ENCODE peak calls at places on chromosome 17, in six cellular contexts. M, V, D, Z, S and X are unnamed samples.

GRCh38 chr17:27564463-27564862 is 66.5 kb upstream of the LGALS9 start:
- DNase-seq in D (no peak), Z (no peak), M (no peak), S (no peak), V (no peak), X (no peak)

GRCh38 chr17:16287563-16288027 is 65.7 kb downstream of the CENPV start:
- DNase-seq in S (peak), D (peak), V (peak), Z (peak), M (peak), X (peak)

GRCh38 chr17:33261911-33262665 is 31.0 kb downstream of the ASIC2 start:
- DNase-seq in S (no peak), D (no peak), Z (no peak), M (no peak), V (no peak), X (no peak)

GRCh38 chr17:51257150-51258081 is 2.4 kb downstream of the MBTD1 start:
- DNase-seq in Z (no peak), S (no peak), V (no peak), M (no peak), D (peak), X (no peak)

GRCh38 chr17:68516732-68517131 is 4.5 kb downstream of the PRKAR1A start:
- DNase-seq in S (no peak), M (no peak), V (no peak), D (no peak), Z (no peak), X (no peak)

GRCh38 chr17:77326636-77327035 is 185.9 kb downstream of the SEC14L1 start:
- DNase-seq in M (no peak), S (no peak), Z (no peak), D (no peak), V (no peak), X (no peak)

GRCh38 chr17:41511130-41511529 is 5.7 kb upstream of the KRT13 start:
- DNase-seq in S (no peak), D (no peak), M (no peak), Z (no peak), V (no peak), X (no peak)

GRCh38 chr17:41444640-41445039 is 3.9 kb upstream of the KRT38 start:
- DNase-seq in D (no peak), V (no peak), S (no peak), Z (no peak), M (no peak), X (no peak)

GRCh38 chr17:1095853-1096675 is 83.7 kb downstream of the ABR start:
- DNase-seq in S (no peak), M (no peak), V (no peak), D (no peak), Z (no peak), X (no peak)

GRCh38 chr17:58086953-58087352 is 3.7 kb downstream of the DYNLL2 start:
- DNase-seq in Z (no peak), V (no peak), D (no peak), M (no peak), S (no peak), X (no peak)
- TF ChIP-seq CTCF in Z (no peak), V (no peak), D (no peak), M (no peak), S (no peak), X (no peak)

DNA sequence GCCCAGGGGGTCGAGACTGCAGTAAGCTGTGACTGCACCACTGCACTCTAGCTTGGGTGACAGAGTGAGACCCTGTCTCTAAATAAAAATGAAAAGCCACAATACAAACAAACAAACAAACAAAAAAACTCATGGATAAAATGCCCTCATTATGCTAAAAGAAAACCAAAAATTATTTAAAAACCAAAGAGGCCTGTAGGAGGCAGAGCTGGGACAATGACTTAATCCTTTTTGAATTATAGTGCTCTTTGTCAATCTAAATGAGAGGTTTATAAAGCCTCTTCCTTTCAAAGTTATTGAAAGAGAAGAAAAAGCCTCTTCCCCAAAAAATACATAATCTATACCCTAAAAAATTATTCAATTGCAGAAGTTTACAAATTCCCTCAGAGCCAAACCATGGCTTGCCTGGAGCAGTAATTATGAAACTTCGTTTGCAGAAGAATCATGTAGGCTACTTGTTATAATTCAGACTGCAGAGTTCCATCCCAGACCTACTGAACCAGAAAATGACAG is 18.5 kb downstream of the CRLF3 start:
- DNase-seq in S (no peak), Z (no peak), V (no peak), D (no peak), M (no peak), X (no peak)
- TF ChIP-seq CTCF in S (peak), Z (no peak), V (no peak), D (peak), M (no peak), X (no peak)

DNA sequence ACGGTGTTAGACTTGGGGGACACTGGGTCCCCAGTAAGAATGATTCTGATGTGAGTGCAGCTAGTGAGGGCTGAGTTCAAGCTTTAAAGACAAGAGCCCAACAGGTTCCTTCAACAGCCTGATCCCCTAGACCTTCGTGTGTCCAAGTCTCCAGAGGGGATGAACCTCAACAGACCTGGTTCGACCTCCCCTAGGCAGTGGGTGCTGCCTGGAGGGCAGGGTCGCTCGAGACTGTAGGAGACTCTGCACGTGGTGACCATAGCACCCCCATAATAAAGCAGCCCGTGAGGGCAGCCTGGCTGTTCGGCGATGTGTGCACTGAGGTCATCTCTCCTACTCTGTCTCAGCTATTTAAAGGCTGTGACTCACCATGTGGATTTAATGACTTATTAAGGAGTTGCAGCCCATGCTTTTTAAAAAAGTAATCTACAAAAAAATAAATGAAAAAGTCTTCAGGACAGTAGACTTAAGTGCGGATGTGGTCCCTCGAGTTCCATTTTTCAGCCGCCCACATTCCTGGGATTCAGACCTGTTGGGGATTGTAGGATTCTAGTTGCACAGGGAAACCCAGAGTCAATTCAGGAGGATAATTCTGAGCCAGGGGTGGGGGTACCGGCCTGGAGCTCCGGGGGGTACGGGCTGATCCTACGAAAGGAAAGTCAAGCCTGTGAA is 23.4 kb upstream of the METRNL start:
- DNase-seq in D (peak), V (peak), Z (peak), S (no peak), M (peak), X (peak)
- TF ChIP-seq CTCF in D (no peak), V (no peak), Z (no peak), S (no peak), M (no peak), X (no peak)

GRCh38 chr17:42623732-42624596 is 14.5 kb downstream of the TUBG1 start:
- DNase-seq in V (no peak), Z (peak), S (peak), M (peak), D (no peak), X (peak)

GRCh38 chr17:42617956-42618431 is 8.5 kb downstream of the TUBG1 start:
- DNase-seq in V (no peak), Z (no peak), S (no peak), D (no peak), M (peak), X (peak)

GRCh38 chr17:42613699-42614295 is 4.3 kb downstream of the TUBG1 start:
- DNase-seq in V (no peak), D (no peak), M (no peak), S (no peak), Z (no peak), X (no peak)

DNA sequence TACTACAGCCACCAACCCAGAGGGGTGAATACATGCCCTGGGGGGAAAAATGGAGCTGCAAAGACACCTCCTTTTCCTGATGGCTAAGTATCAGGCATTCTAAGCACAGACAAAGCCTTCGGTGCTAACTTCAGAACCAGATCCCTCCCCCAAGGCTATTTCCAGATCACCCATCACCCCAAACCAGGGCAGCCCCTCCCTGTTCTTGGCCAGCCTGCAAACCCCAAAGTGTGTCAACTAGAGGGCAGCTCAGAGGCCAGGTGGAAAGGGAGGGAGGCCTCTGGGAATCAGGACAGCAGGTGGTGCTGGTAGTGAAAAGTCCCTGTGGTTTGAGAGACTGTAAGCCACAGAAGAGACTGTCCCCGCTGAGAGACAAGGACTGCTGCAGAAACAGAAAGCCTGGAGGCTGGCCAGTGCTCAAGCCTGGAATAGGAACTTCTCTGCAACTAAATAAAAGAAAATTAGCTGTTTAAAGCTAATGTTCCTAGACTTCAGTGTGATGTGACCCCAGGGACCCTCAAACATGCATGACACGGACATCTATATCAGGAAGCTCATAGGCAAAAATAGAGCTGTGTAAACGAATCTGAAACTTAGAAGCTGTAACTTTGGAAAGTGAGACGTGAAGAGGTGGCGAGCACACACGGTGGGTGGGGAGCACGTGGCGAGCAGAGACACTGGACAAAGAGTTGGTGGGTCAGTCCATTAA is 9.1 kb downstream of the TUBG1 start:
- DNase-seq in M (peak), D (no peak), Z (peak), S (peak), V (no peak), X (peak)
- TF ChIP-seq CTCF in M (no peak), D (no peak), Z (peak), S (peak), V (no peak), X (peak)

DNA sequence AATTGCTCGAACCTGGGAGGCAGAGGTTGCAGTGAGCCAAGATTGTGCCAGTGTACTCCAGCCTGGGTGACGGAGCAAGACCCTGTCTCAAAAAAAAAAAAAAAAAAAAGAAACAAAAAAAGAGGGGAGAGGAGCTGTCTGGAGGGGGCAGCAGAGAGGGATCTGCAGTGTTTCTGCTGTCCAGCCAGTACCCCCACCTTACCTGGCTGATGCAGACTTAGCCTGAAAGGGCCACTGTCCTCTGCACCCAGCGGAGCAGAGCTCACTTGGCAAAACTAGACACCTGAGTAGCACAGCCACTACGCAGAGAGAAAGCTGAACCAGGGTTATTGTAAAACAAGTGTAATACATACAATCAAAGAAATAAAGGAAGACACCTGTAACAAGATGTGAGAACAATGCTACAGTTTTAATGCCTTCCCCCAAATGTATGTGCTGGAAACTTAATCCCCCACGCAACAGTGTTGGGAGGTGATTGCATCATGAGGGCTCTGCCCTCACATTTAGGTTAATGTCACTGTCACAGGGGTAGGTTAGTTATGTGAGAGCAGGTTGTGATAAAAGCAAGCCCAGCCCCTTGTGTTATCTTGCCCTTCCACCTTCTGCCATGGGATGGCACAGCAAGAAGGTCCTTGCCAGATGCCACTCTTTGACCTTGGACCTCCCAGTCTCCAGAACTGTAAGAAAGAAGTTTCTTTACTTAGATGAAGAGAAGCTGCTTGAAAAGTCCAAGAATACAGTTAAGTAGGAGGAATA is 211.2 kb downstream of the RPTOR start:
- DNase-seq in S (no peak), V (no peak), D (no peak), Z (no peak), M (no peak), X (no peak)
- TF ChIP-seq CTCF in S (no peak), V (peak), D (peak), Z (no peak), M (no peak), X (no peak)

GRCh38 chr17:66309793-66310192 is 7.4 kb downstream of the PRKCA start:
- DNase-seq in Z (no peak), D (no peak), S (no peak), V (no peak), M (no peak), X (no peak)

GRCh38 chr17:66312912-66313311 is 10.5 kb downstream of the PRKCA start:
- DNase-seq in V (no peak), D (no peak), S (no peak), M (no peak), Z (no peak), X (no peak)

GRCh38 chr17:66313325-66313724 is 10.9 kb downstream of the PRKCA start:
- DNase-seq in V (no peak), D (no peak), M (no peak), Z (no peak), S (no peak), X (no peak)

GRCh38 chr17:66308856-66309255 is 6.4 kb downstream of the PRKCA start:
- DNase-seq in Z (no peak), S (no peak), M (no peak), V (no peak), D (no peak), X (no peak)

GRCh38 chr17:66310528-66311148 is 8.2 kb downstream of the PRKCA start:
- DNase-seq in Z (no peak), M (no peak), V (no peak), D (no peak), S (no peak), X (no peak)
- TF ChIP-seq CTCF in Z (no peak), M (no peak), V (no peak), D (no peak), S (no peak), X (no peak)

DNA sequence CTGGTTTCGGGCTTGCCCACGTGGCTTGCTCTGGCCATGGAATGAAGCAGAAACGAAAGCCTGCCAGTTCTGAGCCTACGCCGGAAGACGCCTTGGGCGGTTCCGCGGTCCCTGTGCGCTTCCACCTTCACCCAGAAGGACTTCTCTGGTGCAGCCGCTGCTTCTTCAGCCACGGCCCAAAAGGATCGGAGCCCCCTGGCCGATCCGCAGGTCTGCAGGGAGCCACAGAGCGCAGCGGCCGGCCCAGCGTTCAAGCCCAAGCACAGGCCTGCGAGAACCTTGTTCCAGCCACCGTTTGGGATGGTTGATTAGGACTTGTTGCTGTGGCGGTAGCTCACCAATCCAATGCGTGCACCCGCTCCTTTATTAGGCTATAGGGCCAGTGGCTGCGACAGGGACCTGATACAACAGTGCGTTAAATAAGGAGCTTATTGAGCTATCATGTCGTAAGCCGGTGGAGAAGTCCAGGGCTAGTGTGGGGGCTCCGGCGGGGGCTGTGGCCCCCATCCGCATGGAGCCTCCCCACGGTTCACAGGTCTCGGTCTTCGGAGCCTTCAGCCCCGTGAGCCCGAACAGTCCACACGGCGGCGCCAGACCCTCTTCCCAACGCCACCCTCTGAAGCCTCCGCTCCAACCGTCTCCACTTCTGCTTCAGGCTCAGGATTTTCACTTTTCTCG is 10.2 kb upstream of the MPP2 start:
- DNase-seq in S (no peak), Z (no peak), V (no peak), M (no peak), D (peak), X (no peak)
- TF ChIP-seq CTCF in S (no peak), Z (peak), V (peak), M (peak), D (peak), X (no peak)

GRCh38 chr17:80511222-80512180 is 33.1 kb upstream of the RPTOR start:
- DNase-seq in M (no peak), V (no peak), Z (no peak), D (no peak), S (no peak), X (no peak)
- TF ChIP-seq CTCF in M (no peak), V (no peak), Z (no peak), D (no peak), S (no peak), X (no peak)

GRCh38 chr17:75036643-75037268 is 10.0 kb downstream of the ATP5PD start:
- DNase-seq in Z (peak), M (no peak), S (no peak), V (no peak), D (peak), X (no peak)

GRCh38 chr17:75033346-75034235 is 13.2 kb downstream of the ATP5PD start:
- DNase-seq in Z (peak), S (peak), M (peak), D (peak), V (no peak), X (peak)

GRCh38 chr17:75032896-75033294 is 13.9 kb downstream of the ATP5PD start:
- DNase-seq in S (no peak), D (no peak), Z (peak), M (no peak), V (no peak), X (peak)

GRCh38 chr17:75031972-75032895 is 14.5 kb downstream of the ATP5PD start:
- DNase-seq in D (peak), Z (peak), V (no peak), S (peak), M (peak), X (peak)

DNA sequence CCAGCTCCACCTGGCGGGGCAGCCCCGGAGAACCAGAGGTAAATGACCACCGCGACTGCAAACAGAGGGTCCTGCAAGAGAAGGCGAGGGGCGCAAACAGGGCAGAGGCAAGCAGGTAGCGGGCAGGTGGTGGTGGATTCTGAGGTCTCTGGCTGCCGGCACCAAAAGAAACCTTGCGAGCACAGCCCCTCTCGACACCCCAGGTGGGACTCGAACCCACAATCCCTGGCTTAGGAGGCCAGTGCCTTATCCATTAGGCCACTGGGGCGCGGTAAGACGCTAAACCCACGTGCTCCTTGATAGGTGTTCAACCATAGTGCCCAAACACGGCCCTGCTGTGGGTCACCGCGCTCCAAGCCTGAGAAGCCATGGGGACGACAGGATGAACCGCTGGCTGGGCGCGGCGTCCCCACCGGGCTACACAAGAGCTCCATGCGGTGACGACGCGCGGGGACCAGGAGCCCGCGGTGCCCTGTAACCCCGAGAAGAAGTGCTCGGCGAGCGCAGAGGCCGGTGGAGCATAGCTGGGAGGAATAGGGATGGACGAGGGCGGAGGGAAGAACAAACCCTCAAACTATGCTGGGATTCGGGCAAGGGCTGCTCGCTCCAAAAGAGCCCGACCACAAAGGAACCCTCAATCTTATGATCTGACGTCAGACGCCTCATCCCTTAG is 12.4 kb downstream of the ATP5PD start:
- DNase-seq in Z (peak), V (no peak), M (peak), S (peak), D (peak), X (peak)
- TF ChIP-seq CTCF in Z (no peak), V (peak), M (no peak), S (no peak), D (peak), X (no peak)

DNA sequence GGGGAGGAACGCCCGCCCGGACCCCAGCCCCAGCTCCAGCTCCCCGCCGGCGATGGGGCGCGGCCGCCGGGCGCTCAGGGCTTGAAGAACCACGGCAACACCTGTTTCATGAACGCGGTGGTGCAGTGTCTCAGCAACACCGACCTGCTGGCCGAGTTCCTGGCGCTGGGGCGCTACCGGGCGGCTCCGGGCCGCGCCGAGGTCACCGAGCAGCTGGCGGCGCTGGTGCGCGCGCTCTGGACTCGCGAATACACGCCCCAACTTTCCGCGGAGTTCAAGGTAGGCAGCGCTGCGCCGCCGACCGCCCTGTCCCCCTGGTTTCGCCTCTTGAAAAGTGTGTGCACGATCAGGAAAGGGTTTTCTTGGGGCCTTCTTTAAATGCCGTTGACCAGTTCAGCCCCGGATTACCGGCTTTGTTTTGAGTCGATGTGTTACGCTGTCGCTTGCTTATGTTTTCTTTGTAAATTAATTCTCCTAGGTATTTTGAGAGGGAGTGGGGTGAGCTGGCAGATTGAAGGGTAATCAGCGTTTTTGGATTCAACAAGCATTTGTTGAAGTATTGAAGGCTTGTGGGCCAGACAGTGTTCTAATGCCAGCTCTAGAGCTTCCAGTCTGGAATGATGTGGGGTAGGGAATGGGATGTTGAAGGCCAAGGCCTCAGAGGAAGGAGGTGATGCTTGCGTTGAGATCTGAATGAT is 690 bp downstream of the USP43 start:
- DNase-seq in V (no peak), S (peak), M (peak), D (no peak), Z (peak), X (peak)
- TF ChIP-seq CTCF in V (no peak), S (no peak), M (no peak), D (no peak), Z (no peak), X (no peak)